ENCODE peak calls at places on chromosome 7, in six cellular contexts. G is SK-N-SH, E is HepG2, W is GM12878, Y is K562, Q is H1. L is an unnamed sample.

GRCh38 chr7:80883188-80884025 is 35.4 kb downstream of the SEMA3C start:
- DNase-seq in G (no peak), Y (no peak), Q (peak), W (no peak), E (peak), L (peak)

GRCh38 chr7:128974241-128974934 is 36.7 kb downstream of the IRF5 start:
- DNase-seq in Y (no peak), Q (no peak), E (no peak), G (no peak), W (no peak), L (no peak)

GRCh38 chr7:70935854-70936253 is 196.1 kb upstream of the GALNT17 start:
- DNase-seq in G (no peak), Y (no peak), Q (no peak), E (no peak), W (no peak), L (no peak)

GRCh38 chr7:65974191-65974801 is 7.7 kb downstream of the GUSB start:
- DNase-seq in W (no peak), Q (no peak), E (no peak), Y (no peak), G (no peak), L (no peak)

GRCh38 chr7:152854386-152854785 is 94.8 kb downstream of the ACTR3B start:
- DNase-seq in Q (no peak), Y (no peak), E (no peak), G (no peak), W (no peak), L (no peak)

GRCh38 chr7:2281556-2281955 is 32.7 kb downstream of the SNX8 start:
- DNase-seq in E (no peak), Y (peak), G (peak), W (no peak), Q (no peak), L (no peak)

GRCh38 chr7:102843850-102844249 is 69.0 kb upstream of the LRRC17 start:
- DNase-seq in E (no peak), Q (no peak), Y (no peak), G (no peak), W (peak), L (no peak)

GRCh38 chr7:97149843-97150242 is 32.3 kb downstream of the SDHAF3 start:
- DNase-seq in E (no peak), Y (no peak), Q (no peak), W (no peak), G (no peak), L (no peak)

GRCh38 chr7:11212816-11213215 is 239.1 kb downstream of the PHF14 start:
- DNase-seq in W (no peak), G (no peak), Y (no peak), Q (no peak), E (no peak), L (no peak)

GRCh38 chr7:150340024-150340749 is 1.2 kb downstream of the RARRES2 start:
- DNase-seq in E (peak), Q (no peak), G (no peak), Y (peak), W (no peak), L (no peak)

GRCh38 chr7:128215281-128215680 is 25.8 kb upstream of the LEP start:
- DNase-seq in Y (no peak), E (no peak), W (no peak), G (no peak), Q (no peak), L (no peak)

GRCh38 chr7:118252087-118252486 is 27.6 kb downstream of the ANKRD7 start:
- DNase-seq in G (no peak), E (no peak), Y (no peak), W (no peak), Q (no peak), L (no peak)

GRCh38 chr7:22452142-22452763 is 47.7 kb downstream of the STEAP1B start:
- DNase-seq in Q (peak), Y (peak), E (peak), W (no peak), G (peak), L (peak)

GRCh38 chr7:83514977-83515376 is 134.0 kb downstream of the SEMA3E start:
- DNase-seq in W (no peak), Q (peak), G (no peak), Y (no peak), E (no peak), L (no peak)

GRCh38 chr7:23333671-23334246 is 34.6 kb downstream of the MALSU1 start:
- DNase-seq in E (no peak), W (no peak), Y (no peak), G (no peak), Q (no peak), L (peak)

GRCh38 chr7:68224041-68224534 is 1227.5 kb downstream of the TYW1 start:
- DNase-seq in G (peak), E (no peak), W (no peak), Y (no peak), Q (no peak), L (no peak)

GRCh38 chr7:134701272-134701671 is 54.6 kb downstream of the BPGM start:
- DNase-seq in G (peak), W (no peak), Y (peak), E (peak), Q (no peak), L (peak)

GRCh38 chr7:71419546-71420337 is 287.8 kb downstream of the GALNT17 start:
- DNase-seq in Y (no peak), G (no peak), E (no peak), Q (no peak), W (no peak), L (no peak)

GRCh38 chr7:26168458-26169023 is 16.5 kb downstream of the NFE2L3 start:
- DNase-seq in Y (no peak), Q (no peak), E (no peak), G (no peak), W (no peak), L (no peak)

GRCh38 chr7:112584290-112584689 is 103.5 kb downstream of the LSMEM1 start:
- DNase-seq in Y (no peak), E (no peak), Q (no peak), G (no peak), W (no peak), L (no peak)

GRCh38 chr7:23285657-23286646 is 13.2 kb upstream of the MALSU1 start:
- DNase-seq in E (no peak), W (no peak), Y (no peak), G (no peak), Q (no peak), L (no peak)

GRCh38 chr7:151727579-151728285 is 149.2 kb downstream of the PRKAG2 start:
- DNase-seq in G (peak), Y (peak), Q (peak), W (no peak), E (no peak), L (peak)

GRCh38 chr7:28724563-28724962 is 233.6 kb downstream of the TRIL start:
- DNase-seq in W (no peak), Y (no peak), E (no peak), Q (no peak), G (no peak), L (no peak)

GRCh38 chr7:28725045-28725630 is 233.0 kb downstream of the TRIL start:
- DNase-seq in Q (no peak), E (no peak), W (no peak), Y (no peak), G (no peak), L (no peak)

GRCh38 chr7:28725911-28726310 is 232.2 kb downstream of the TRIL start:
- DNase-seq in E (no peak), G (no peak), W (no peak), Y (no peak), Q (no peak), L (no peak)

GRCh38 chr7:28722684-28723083 is 235.4 kb downstream of the TRIL start:
- DNase-seq in G (no peak), Y (no peak), W (no peak), E (no peak), Q (no peak), L (no peak)

GRCh38 chr7:28723336-28723735 is 234.8 kb downstream of the TRIL start:
- DNase-seq in Q (no peak), E (no peak), W (no peak), G (no peak), Y (no peak), L (no peak)
- TF ChIP-seq CHD2 in Q (no peak), E (no peak), W (no peak), G (no peak), Y (no peak), L (no peak)

GRCh38 chr7:74483402-74484336 is 30.0 kb downstream of the GTF2IRD1 start:
- DNase-seq in G (no peak), E (no peak), W (no peak), Y (no peak), Q (no peak), L (peak)
- TF ChIP-seq CHD2 in G (no peak), E (no peak), W (no peak), Y (no peak), Q (no peak), L (no peak)

GRCh38 chr7:124072603-124073324 is 39.9 kb upstream of the TMEM229A start:
- DNase-seq in Y (no peak), G (no peak), E (peak), Q (no peak), W (no peak), L (no peak)
- TF ChIP-seq CHD2 in Y (no peak), G (no peak), E (no peak), Q (no peak), W (no peak), L (no peak)

GRCh38 chr7:95089916-95090315 is 182.5 kb downstream of the PPP1R9A start:
- DNase-seq in Y (no peak), Q (no peak), G (no peak), E (no peak), W (no peak), L (no peak)

GRCh38 chr7:95095259-95096122 is 188.1 kb downstream of the PPP1R9A start:
- DNase-seq in E (no peak), W (no peak), Y (no peak), Q (no peak), G (no peak), L (no peak)

GRCh38 chr7:95096123-95096395 is 188.7 kb downstream of the PPP1R9A start:
- DNase-seq in G (no peak), Y (no peak), Q (no peak), E (no peak), W (no peak), L (no peak)

GRCh38 chr7:95089414-95089813 is 182.0 kb downstream of the PPP1R9A start:
- DNase-seq in Q (no peak), W (no peak), G (no peak), E (no peak), Y (no peak), L (no peak)

DNA sequence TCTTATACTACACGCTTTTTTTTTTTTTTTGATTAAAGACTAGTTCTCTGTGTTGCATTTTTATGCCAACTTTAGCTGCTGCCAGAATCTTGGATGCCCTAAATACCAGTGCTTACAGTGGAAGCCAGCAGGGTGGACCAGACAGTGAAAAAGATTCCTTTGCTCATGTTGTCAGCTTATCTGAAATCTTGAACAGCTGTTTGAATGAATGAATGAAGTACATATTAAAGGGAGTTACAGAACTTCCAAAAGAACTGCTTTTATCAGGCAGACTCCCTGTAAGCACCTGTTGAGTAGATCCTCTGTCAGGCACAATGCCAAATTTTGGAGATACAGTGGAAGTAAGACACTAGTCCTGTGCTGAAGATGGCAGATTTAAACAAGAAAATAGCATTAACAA is 184.9 kb downstream of the PPP1R9A start:
- DNase-seq in Q (no peak), G (no peak), W (no peak), E (no peak), Y (no peak), L (no peak)
- TF ChIP-seq CHD2 in Q (no peak), G (no peak), W (no peak), E (no peak), Y (no peak), L (no peak)

GRCh38 chr7:16512097-16512496 is 14.5 kb upstream of the LRRC72 start:
- DNase-seq in Q (no peak), E (no peak), W (no peak), G (no peak), Y (no peak), L (no peak)
- TF ChIP-seq CHD2 in Q (no peak), E (no peak), W (no peak), G (no peak), Y (no peak), L (no peak)

GRCh38 chr7:92674379-92674778 is 84.2 kb upstream of the FAM133B start:
- DNase-seq in W (no peak), G (no peak), Y (no peak), Q (no peak), E (no peak), L (no peak)
- TF ChIP-seq CHD2 in W (no peak), G (no peak), Y (no peak), Q (no peak), E (no peak), L (no peak)